ENCODE peak calls at places on chromosomes 13 and 19, in seven cellular contexts. W, R, Z, F, G, P and D are unnamed samples.

GRCh38 chr13:60617863-60618733 is 221.1 kb downstream of the TDRD3 start:
- DNase-seq in W (peak; percentile 65), R (no peak), Z (no peak), F (peak; percentile 3), G (no peak), P (no peak), D (peak; percentile 59)

GRCh38 chr13:78601124-78601885 is 2.0 kb downstream of the POU4F1 start:
- DNase-seq in W (no peak), R (no peak), Z (no peak), F (no peak), G (no peak), P (no peak), D (no peak)

GRCh38 chr13:30862707-30863106 is 43.4 kb upstream of the MEDAG start:
- DNase-seq in W (no peak), R (no peak), Z (no peak), F (no peak), G (no peak), P (no peak), D (peak; percentile 81)

GRCh38 chr13:29524176-29524575 is 71.3 kb downstream of the SLC7A1 start:
- DNase-seq in W (no peak), R (no peak), Z (no peak), F (no peak), G (no peak), P (no peak), D (no peak)

GRCh38 chr13:85366759-85367417 is 432.3 kb downstream of the SLITRK6 start:
- DNase-seq in W (no peak), R (no peak), Z (no peak), F (no peak), G (no peak), P (no peak), D (peak; percentile 24)

GRCh38 chr19:50406829-50407228 is 11.9 kb upstream of the SPIB start:
- DNase-seq in W (no peak), R (no peak), Z (no peak), F (no peak), G (no peak), P (no peak), D (no peak)

GRCh38 chr13:103282571-103283450 is 216.6 kb upstream of the SLC10A2 start:
- DNase-seq in W (peak; percentile 3), R (no peak), Z (no peak), F (no peak), G (no peak), P (no peak), D (peak; percentile 90)

GRCh38 chr13:43786766-43787517 is at the start of gene ENOX1:
- DNase-seq in W (peak; percentile 68), R (peak; percentile 55), Z (no peak), F (peak; percentile 38), G (no peak), P (peak; percentile 32), D (peak; percentile 88)

GRCh38 chr19:57903298-57904174 is 12.9 kb downstream of the ZNF417 start:
- DNase-seq in W (peak; percentile 53), R (peak; percentile 53), Z (no peak), F (peak; percentile 19), G (no peak), P (no peak), D (peak; percentile 44)

GRCh38 chr19:32543107-32543900 is 37.7 kb upstream of the PDCD5 start:
- DNase-seq in W (no peak), R (no peak), Z (no peak), F (no peak), G (no peak), P (no peak), D (peak; percentile 71)

GRCh38 chr19:58536852-58537798 is 6.7 kb upstream of the TRIM28 start:
- DNase-seq in W (no peak), R (no peak), Z (no peak), F (no peak), G (no peak), P (no peak), D (no peak)

GRCh38 chr19:10797078-10797477 is 38.9 kb downstream of the TMED1 start:
- DNase-seq in W (no peak), R (no peak), Z (peak; percentile 47), F (no peak), G (peak; percentile 59), P (no peak), D (no peak)

GRCh38 chr19:54172764-54173699 is at the start of gene TMC4:
- DNase-seq in W (no peak), R (peak; percentile 52), Z (no peak), F (no peak), G (no peak), P (no peak), D (no peak)

GRCh38 chr13:78319101-78319627 is 284.2 kb downstream of the POU4F1 start:
- DNase-seq in W (no peak), R (no peak), Z (no peak), F (no peak), G (no peak), P (no peak), D (no peak)

GRCh38 chr13:20869540-20869939 is 33.0 kb downstream of the XPO4 start:
- DNase-seq in W (peak; percentile 12), R (no peak), Z (no peak), F (no peak), G (no peak), P (no peak), D (no peak)

GRCh38 chr13:60990032-60990733 is 425.5 kb downstream of the PCDH20 start:
- DNase-seq in W (no peak), R (peak; percentile 1), Z (no peak), F (no peak), G (no peak), P (no peak), D (no peak)

GRCh38 chr19:17915940-17916593 is 16.7 kb upstream of the CCDC124 start:
- DNase-seq in W (no peak), R (no peak), Z (no peak), F (no peak), G (no peak), P (no peak), D (no peak)

GRCh38 chr19:45087531-45087930 is 5.4 kb upstream of the PPP1R37 start:
- DNase-seq in W (no peak), R (no peak), Z (no peak), F (no peak), G (peak; percentile 67), P (peak; percentile 63), D (no peak)

GRCh38 chr19:32977269-32977668 is 5.2 kb downstream of the FAAP24 start:
- DNase-seq in W (no peak), R (no peak), Z (no peak), F (no peak), G (no peak), P (no peak), D (no peak)